ENCODE peak calls at places on chromosomes 7 and 10, in nine cellular contexts. F is hypothalamus, K is KG1, M is ecto neural progenitor cell, R is GM03348, J is RWPE1, L is GM23338, D is dorsolateral prefrontal cortex, T is adrenal gland. A is an unnamed sample.

GRCh38 chr10:59505931-59506330 is 143.6 kb upstream of the FAM13C start:
- DNase-seq in F (no peak), K (no peak), M (no peak), R (no peak), J (no peak), L (no peak), D (no peak), T (no peak), A (no peak)

GRCh38 chr7:18558503-18558902 is 63.0 kb downstream of the HDAC9 start:
- DNase-seq in F (no peak), K (no peak), M (no peak), R (peak), J (no peak), L (no peak), D (no peak), T (no peak), A (peak)

GRCh38 chr10:103481974-103482531 is 3.0 kb upstream of the CALHM3 start:
- DNase-seq in F (no peak), K (peak), M (no peak), R (peak), J (peak), L (peak), D (no peak), T (peak), A (peak)

GRCh38 chr10:61081331-61081730 is 137.3 kb upstream of the RHOBTB1 start:
- DNase-seq in F (no peak), K (no peak), M (no peak), R (no peak), J (no peak), L (no peak), D (no peak), T (peak), A (no peak)

GRCh38 chr10:131865223-131865917 is 35.4 kb upstream of the PPP2R2D start:
- DNase-seq in F (no peak), K (no peak), M (no peak), R (no peak), J (no peak), L (no peak), D (no peak), T (no peak), A (no peak)

GRCh38 chr7:92749327-92749730 is 87.0 kb downstream of the CDK6 start:
- DNase-seq in F (no peak), K (no peak), M (no peak), R (no peak), J (no peak), L (no peak), D (no peak), T (no peak), A (peak)

GRCh38 chr7:36387437-36388345 is 2.0 kb upstream of the ANLN start:
- DNase-seq in F (no peak), K (no peak), M (no peak), R (no peak), J (peak), L (no peak), D (no peak), T (no peak), A (no peak)

GRCh38 chr10:70714961-70715360 is 42.7 kb downstream of the ADAMTS14 start:
- DNase-seq in F (no peak), K (no peak), M (no peak), R (no peak), J (no peak), L (no peak), D (no peak), T (no peak), A (no peak)

GRCh38 chr10:71801357-71801756 is 28.0 kb upstream of the VSIR start:
- DNase-seq in F (no peak), K (no peak), M (no peak), R (no peak), J (no peak), L (no peak), D (no peak), T (no peak), A (no peak)

GRCh38 chr7:101100858-101101847 is 15.9 kb downstream of the TRIM56 start:
- DNase-seq in F (no peak), K (no peak), M (no peak), R (no peak), J (no peak), L (no peak), D (no peak), T (no peak), A (no peak)

GRCh38 chr7:95246935-95247370 is 77.4 kb downstream of the PON1 start:
- DNase-seq in F (peak), K (peak), M (peak), R (peak), J (peak), L (peak), D (peak), T (peak), A (peak)